ENCODE peak calls at places on chromosomes 5 and 9, in nine cellular contexts. One of them, this sample, is unnamed.

GRCh38 chr5:68714810-68715209 is 379.0 kb upstream of the SLC30A5 start:
- DNase-seq in body of pancreas: no peak
- DNase-seq in CD8-positive, alpha-beta memory T cell: no peak
- DNase-seq in stomach: no peak
- DNase-seq in transverse colon: no peak
- DNase-seq in heart right ventricle: no peak
- DNase-seq in DND-41: no peak
- DNase-seq in CD4-positive, alpha-beta memory T cell: no peak
- DNase-seq in Panc1: no peak
- DNase-seq in this sample: no peak

GRCh38 chr5:80884086-80884813 is 75.9 kb upstream of the RASGRF2 start:
- DNase-seq in body of pancreas: no peak
- DNase-seq in CD8-positive, alpha-beta memory T cell: no peak
- DNase-seq in stomach: no peak
- DNase-seq in transverse colon: no peak
- DNase-seq in heart right ventricle: no peak
- DNase-seq in DND-41: no peak
- DNase-seq in CD4-positive, alpha-beta memory T cell: no peak
- DNase-seq in Panc1: no peak
- DNase-seq in this sample: no peak

GRCh38 chr5:125835293-125836172 is 587.7 kb upstream of the GRAMD2B start:
- DNase-seq in body of pancreas: peak; percentile 59
- DNase-seq in CD8-positive, alpha-beta memory T cell: no peak
- DNase-seq in stomach: peak; percentile 48
- DNase-seq in transverse colon: peak; percentile 39
- DNase-seq in heart right ventricle: peak; percentile 30
- DNase-seq in DND-41: peak; percentile 8
- DNase-seq in CD4-positive, alpha-beta memory T cell: no peak
- DNase-seq in Panc1: peak; percentile 22
- DNase-seq in this sample: peak; percentile 37

GRCh38 chr5:1799110-1799601 is 481 bp downstream of the MRPL36 start:
- DNase-seq in body of pancreas: no peak
- DNase-seq in CD8-positive, alpha-beta memory T cell: no peak
- DNase-seq in stomach: no peak
- DNase-seq in transverse colon: peak; percentile 15
- DNase-seq in heart right ventricle: no peak
- DNase-seq in DND-41: no peak
- DNase-seq in CD4-positive, alpha-beta memory T cell: no peak
- DNase-seq in Panc1: no peak
- DNase-seq in this sample: no peak

GRCh38 chr9:107109324-107109723 is 173.8 kb upstream of the RAD23B start:
- DNase-seq in body of pancreas: no peak
- DNase-seq in CD8-positive, alpha-beta memory T cell: no peak
- DNase-seq in stomach: no peak
- DNase-seq in transverse colon: no peak
- DNase-seq in heart right ventricle: no peak
- DNase-seq in DND-41: no peak
- DNase-seq in CD4-positive, alpha-beta memory T cell: no peak
- DNase-seq in Panc1: no peak
- DNase-seq in this sample: no peak

GRCh38 chr9:137114613-137115393 is at the start of gene DPP7:
- DNase-seq in body of pancreas: peak; percentile 76
- DNase-seq in CD8-positive, alpha-beta memory T cell: peak; percentile 79
- DNase-seq in stomach: peak; percentile 76
- DNase-seq in transverse colon: peak; percentile 80
- DNase-seq in heart right ventricle: peak; percentile 73
- DNase-seq in DND-41: peak; percentile 73
- DNase-seq in CD4-positive, alpha-beta memory T cell: peak; percentile 80
- DNase-seq in Panc1: no peak
- DNase-seq in this sample: peak; percentile 80

GRCh38 chr5:157069949-157070348 is 11.0 kb upstream of the HAVCR1 start:
- DNase-seq in body of pancreas: no peak
- DNase-seq in CD8-positive, alpha-beta memory T cell: no peak
- DNase-seq in stomach: no peak
- DNase-seq in transverse colon: no peak
- DNase-seq in heart right ventricle: no peak
- DNase-seq in DND-41: no peak
- DNase-seq in CD4-positive, alpha-beta memory T cell: no peak
- DNase-seq in Panc1: no peak
- DNase-seq in this sample: no peak

GRCh38 chr9:114098021-114098659 is 952 bp downstream of the KIF12 start:
- DNase-seq in body of pancreas: peak; percentile 80
- DNase-seq in CD8-positive, alpha-beta memory T cell: no peak
- DNase-seq in stomach: peak; percentile 63
- DNase-seq in transverse colon: peak; percentile 70
- DNase-seq in heart right ventricle: no peak
- DNase-seq in DND-41: no peak
- DNase-seq in CD4-positive, alpha-beta memory T cell: no peak
- DNase-seq in Panc1: no peak
- DNase-seq in this sample: no peak

GRCh38 chr5:172527559-172527958 is 73.2 kb upstream of the SH3PXD2B start:
- DNase-seq in body of pancreas: no peak
- DNase-seq in CD8-positive, alpha-beta memory T cell: no peak
- DNase-seq in stomach: no peak
- DNase-seq in transverse colon: no peak
- DNase-seq in heart right ventricle: no peak
- DNase-seq in DND-41: no peak
- DNase-seq in CD4-positive, alpha-beta memory T cell: no peak
- DNase-seq in Panc1: no peak
- DNase-seq in this sample: no peak

GRCh38 chr9:14383296-14383695 is 69.4 kb upstream of the NFIB start:
- DNase-seq in body of pancreas: no peak
- DNase-seq in CD8-positive, alpha-beta memory T cell: no peak
- DNase-seq in stomach: no peak
- DNase-seq in transverse colon: no peak
- DNase-seq in heart right ventricle: peak; percentile 62
- DNase-seq in DND-41: peak; percentile 4
- DNase-seq in CD4-positive, alpha-beta memory T cell: no peak
- DNase-seq in Panc1: no peak
- DNase-seq in this sample: peak; percentile 54

GRCh38 chr9:133087429-133088145 is 25.8 kb downstream of the CEL start:
- DNase-seq in body of pancreas: peak; percentile 61
- DNase-seq in CD8-positive, alpha-beta memory T cell: no peak
- DNase-seq in stomach: no peak
- DNase-seq in transverse colon: no peak
- DNase-seq in heart right ventricle: no peak
- DNase-seq in DND-41: no peak
- DNase-seq in CD4-positive, alpha-beta memory T cell: no peak
- DNase-seq in Panc1: no peak
- DNase-seq in this sample: no peak

GRCh38 chr5:100826133-100826532 is 76.9 kb downstream of the ST8SIA4 start:
- DNase-seq in body of pancreas: no peak
- DNase-seq in CD8-positive, alpha-beta memory T cell: no peak
- DNase-seq in stomach: no peak
- DNase-seq in transverse colon: no peak
- DNase-seq in heart right ventricle: no peak
- DNase-seq in DND-41: no peak
- DNase-seq in CD4-positive, alpha-beta memory T cell: no peak
- DNase-seq in Panc1: no peak
- DNase-seq in this sample: no peak

GRCh38 chr5:180157866-180158265 is 51.1 kb downstream of the RASGEF1C start:
- DNase-seq in body of pancreas: no peak
- DNase-seq in CD8-positive, alpha-beta memory T cell: no peak
- DNase-seq in stomach: no peak
- DNase-seq in transverse colon: no peak
- DNase-seq in heart right ventricle: no peak
- DNase-seq in DND-41: no peak
- DNase-seq in CD4-positive, alpha-beta memory T cell: no peak
- DNase-seq in Panc1: no peak
- DNase-seq in this sample: no peak

GRCh38 chr5:106849266-106849665 is 821.5 kb downstream of the EFNA5 start:
- DNase-seq in body of pancreas: no peak
- DNase-seq in CD8-positive, alpha-beta memory T cell: no peak
- DNase-seq in stomach: no peak
- DNase-seq in transverse colon: no peak
- DNase-seq in heart right ventricle: no peak
- DNase-seq in DND-41: no peak
- DNase-seq in CD4-positive, alpha-beta memory T cell: no peak
- DNase-seq in Panc1: no peak
- DNase-seq in this sample: no peak

GRCh38 chr5:106854941-106855340 is 815.8 kb downstream of the EFNA5 start:
- DNase-seq in body of pancreas: no peak
- DNase-seq in CD8-positive, alpha-beta memory T cell: no peak
- DNase-seq in stomach: no peak
- DNase-seq in transverse colon: no peak
- DNase-seq in heart right ventricle: no peak
- DNase-seq in DND-41: no peak
- DNase-seq in CD4-positive, alpha-beta memory T cell: no peak
- DNase-seq in Panc1: no peak
- DNase-seq in this sample: no peak

GRCh38 chr5:106858616-106859015 is 812.1 kb downstream of the EFNA5 start:
- DNase-seq in body of pancreas: no peak
- DNase-seq in CD8-positive, alpha-beta memory T cell: no peak
- DNase-seq in stomach: no peak
- DNase-seq in transverse colon: no peak
- DNase-seq in heart right ventricle: no peak
- DNase-seq in DND-41: no peak
- DNase-seq in CD4-positive, alpha-beta memory T cell: no peak
- DNase-seq in Panc1: no peak
- DNase-seq in this sample: no peak

DNA sequence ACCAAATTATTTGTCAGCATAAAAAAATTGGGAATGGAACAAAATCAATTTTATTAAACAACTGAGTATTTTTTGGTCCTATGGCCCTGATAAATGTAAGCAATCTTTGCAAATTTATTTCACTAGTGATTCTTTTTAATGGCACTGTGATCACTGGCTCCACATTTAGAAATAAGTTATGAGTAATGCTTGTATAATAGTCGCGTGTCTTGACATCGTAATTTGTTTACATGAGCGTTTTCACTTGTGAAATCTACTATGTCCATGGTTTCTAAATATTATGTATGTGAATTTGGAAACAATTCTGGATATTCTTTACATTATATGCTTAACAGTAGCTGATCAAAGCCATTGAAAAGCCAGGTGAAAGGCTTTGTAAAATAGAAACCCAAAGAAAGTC is 817.5 kb downstream of the EFNA5 start:
- DNase-seq in body of pancreas: no peak
- DNase-seq in CD8-positive, alpha-beta memory T cell: no peak
- DNase-seq in stomach: no peak
- DNase-seq in transverse colon: no peak
- DNase-seq in heart right ventricle: no peak
- DNase-seq in DND-41: no peak
- DNase-seq in CD4-positive, alpha-beta memory T cell: no peak
- DNase-seq in Panc1: no peak
- DNase-seq in this sample: no peak
- H3K27ac ChIP-seq in body of pancreas: no peak overlapping the region
- H3K27ac ChIP-seq in CD8-positive, alpha-beta memory T cell: no peak overlapping the region
- H3K27ac ChIP-seq in stomach: no peak overlapping the region
- H3K27ac ChIP-seq in transverse colon: no peak overlapping the region
- H3K27ac ChIP-seq in heart right ventricle: no peak overlapping the region
- H3K27ac ChIP-seq in DND-41: no peak overlapping the region
- H3K27ac ChIP-seq in CD4-positive, alpha-beta memory T cell: no peak overlapping the region
- H3K27ac ChIP-seq in Panc1: no peak overlapping the region
- H3K27ac ChIP-seq in this sample: no peak overlapping the region

DNA sequence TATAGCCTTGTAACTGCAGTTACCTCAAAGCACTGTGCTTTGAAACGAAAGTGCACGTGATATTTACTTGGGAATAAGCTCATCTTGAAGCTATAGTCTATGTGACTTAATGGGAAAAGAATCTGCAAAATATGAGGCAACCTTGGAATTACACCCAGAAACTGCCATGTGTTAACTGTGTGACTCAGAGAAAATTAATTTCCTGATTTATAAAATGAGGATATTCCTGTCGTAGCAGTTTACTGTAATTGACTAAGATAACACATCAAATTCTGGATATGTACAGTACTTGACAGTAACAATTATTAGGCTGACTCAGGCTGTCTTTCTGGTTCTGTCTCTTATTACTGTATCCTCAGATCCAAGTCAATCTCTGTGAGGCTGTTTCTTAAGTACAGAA is 1079.9 kb upstream of the ACO1 start:
- DNase-seq in body of pancreas: no peak
- DNase-seq in CD8-positive, alpha-beta memory T cell: no peak
- DNase-seq in stomach: no peak
- DNase-seq in transverse colon: no peak
- DNase-seq in heart right ventricle: no peak
- DNase-seq in DND-41: no peak
- DNase-seq in CD4-positive, alpha-beta memory T cell: no peak
- DNase-seq in Panc1: no peak
- DNase-seq in this sample: no peak
- H3K4me3 ChIP-seq in body of pancreas: no peak overlapping the region
- H3K4me3 ChIP-seq in CD8-positive, alpha-beta memory T cell: no peak overlapping the region
- H3K4me3 ChIP-seq in stomach: no peak overlapping the region
- H3K4me3 ChIP-seq in transverse colon: no peak overlapping the region
- H3K4me3 ChIP-seq in heart right ventricle: no peak overlapping the region
- H3K4me3 ChIP-seq in DND-41: no peak overlapping the region
- H3K4me3 ChIP-seq in CD4-positive, alpha-beta memory T cell: no peak overlapping the region
- H3K4me3 ChIP-seq in Panc1: no peak overlapping the region
- H3K4me3 ChIP-seq in this sample: no peak overlapping the region

GRCh38 chr9:96725576-96725975 is 52.3 kb downstream of the ZNF510 start:
- DNase-seq in body of pancreas: no peak
- DNase-seq in CD8-positive, alpha-beta memory T cell: no peak
- DNase-seq in stomach: no peak
- DNase-seq in transverse colon: no peak
- DNase-seq in heart right ventricle: no peak
- DNase-seq in DND-41: no peak
- DNase-seq in CD4-positive, alpha-beta memory T cell: no peak
- DNase-seq in Panc1: no peak
- DNase-seq in this sample: no peak
- H3K9me3 ChIP-seq in body of pancreas: no peaks in the 10 kb centered on the region
- H3K9me3 ChIP-seq in CD8-positive, alpha-beta memory T cell: no peaks in the 10 kb centered on the region
- H3K9me3 ChIP-seq in stomach: peaks cover 7% of the 10 kb centered on the region
- H3K9me3 ChIP-seq in transverse colon: no peaks in the 10 kb centered on the region
- H3K9me3 ChIP-seq in heart right ventricle: no peaks in the 10 kb centered on the region
- H3K9me3 ChIP-seq in DND-41: no peaks in the 10 kb centered on the region
- H3K9me3 ChIP-seq in CD4-positive, alpha-beta memory T cell: no peaks in the 10 kb centered on the region
- H3K9me3 ChIP-seq in Panc1: peaks cover 3% of the 10 kb centered on the region
- H3K9me3 ChIP-seq in this sample: no peaks in the 10 kb centered on the region

GRCh38 chr5:154862766-154863165 is 4.3 kb downstream of the CNOT8 start:
- DNase-seq in body of pancreas: no peak
- DNase-seq in CD8-positive, alpha-beta memory T cell: no peak
- DNase-seq in stomach: no peak
- DNase-seq in transverse colon: no peak
- DNase-seq in heart right ventricle: no peak
- DNase-seq in DND-41: no peak
- DNase-seq in CD4-positive, alpha-beta memory T cell: no peak
- DNase-seq in Panc1: no peak
- DNase-seq in this sample: no peak

GRCh38 chr5:154863291-154864080 is 5.1 kb downstream of the CNOT8 start:
- DNase-seq in body of pancreas: no peak
- DNase-seq in CD8-positive, alpha-beta memory T cell: no peak
- DNase-seq in stomach: no peak
- DNase-seq in transverse colon: no peak
- DNase-seq in heart right ventricle: no peak
- DNase-seq in DND-41: no peak
- DNase-seq in CD4-positive, alpha-beta memory T cell: no peak
- DNase-seq in Panc1: no peak
- DNase-seq in this sample: no peak

GRCh38 chr5:154866841-154867240 is 8.4 kb downstream of the CNOT8 start:
- DNase-seq in body of pancreas: no peak
- DNase-seq in CD8-positive, alpha-beta memory T cell: no peak
- DNase-seq in stomach: no peak
- DNase-seq in transverse colon: no peak
- DNase-seq in heart right ventricle: no peak
- DNase-seq in DND-41: no peak
- DNase-seq in CD4-positive, alpha-beta memory T cell: no peak
- DNase-seq in Panc1: no peak
- DNase-seq in this sample: no peak

GRCh38 chr5:154868702-154869101 is 10.3 kb downstream of the CNOT8 start:
- DNase-seq in body of pancreas: no peak
- DNase-seq in CD8-positive, alpha-beta memory T cell: no peak
- DNase-seq in stomach: no peak
- DNase-seq in transverse colon: no peak
- DNase-seq in heart right ventricle: no peak
- DNase-seq in DND-41: peak; percentile 45
- DNase-seq in CD4-positive, alpha-beta memory T cell: peak; percentile 16
- DNase-seq in Panc1: no peak
- DNase-seq in this sample: no peak

GRCh38 chr5:154865466-154866184 is 7.2 kb downstream of the CNOT8 start:
- DNase-seq in body of pancreas: no peak
- DNase-seq in CD8-positive, alpha-beta memory T cell: no peak
- DNase-seq in stomach: no peak
- DNase-seq in transverse colon: no peak
- DNase-seq in heart right ventricle: no peak
- DNase-seq in DND-41: no peak
- DNase-seq in CD4-positive, alpha-beta memory T cell: no peak
- DNase-seq in Panc1: no peak
- DNase-seq in this sample: no peak
- H3K27ac ChIP-seq in body of pancreas: no peak overlapping the region
- H3K27ac ChIP-seq in CD8-positive, alpha-beta memory T cell: no peak overlapping the region
- H3K27ac ChIP-seq in stomach: no peak overlapping the region
- H3K27ac ChIP-seq in transverse colon: no peak overlapping the region
- H3K27ac ChIP-seq in heart right ventricle: no peak overlapping the region
- H3K27ac ChIP-seq in DND-41: no peak overlapping the region
- H3K27ac ChIP-seq in CD4-positive, alpha-beta memory T cell: no peak overlapping the region
- H3K27ac ChIP-seq in Panc1: no peak overlapping the region
- H3K27ac ChIP-seq in this sample: no peak overlapping the region